ENCODE peak calls at places on chromosomes 7 and 10, in ten cellular contexts. G is lower leg skin; F is fibroblast of pulmonary artery; W is fibroblast of mammary gland; I is activated CD8-positive, alpha-beta T cell treated with anti-CD3 and anti-CD28 coated beads for 36 hours; T is AG04450; O is A549; M is BJ; V is astrocyte of the spinal cord; Q is IMR-90. H is an unnamed sample.

GRCh38 chr10:133611079-133611478 is 15.5 kb downstream of the FRG2B start:
- DNase-seq in T (no peak), O (no peak), Q (no peak), V (no peak), M (no peak), G (no peak), F (no peak), I (no peak), W (no peak), H (no peak)

GRCh38 chr7:6637544-6638229 is 569 bp downstream of the ZNF316 start:
- DNase-seq in Q (peak; percentile 8), I (peak; percentile 76), G (no peak), V (peak; percentile 7), F (peak; percentile 8), W (peak; percentile 21), O (peak; percentile 29), T (no peak), M (no peak), H (no peak)

GRCh38 chr10:51272580-51272979 is 198.3 kb downstream of the PRKG1 start:
- DNase-seq in W (peak; percentile 73), O (no peak), M (no peak), T (no peak), G (no peak), V (no peak), I (no peak), F (no peak), Q (no peak), H (no peak)

GRCh38 chr7:6367701-6368211 is 80.0 kb downstream of the DAGLB start:
- DNase-seq in O (peak; percentile 45), F (peak; percentile 83), I (no peak), G (no peak), M (no peak), T (no peak), W (peak; percentile 55), Q (peak; percentile 77), V (peak; percentile 31), H (no peak)

GRCh38 chr7:132437730-132438129 is 138.5 kb downstream of the PLXNA4 start:
- DNase-seq in F (no peak), I (peak; percentile 62), M (no peak), Q (no peak), T (no peak), V (no peak), W (no peak), O (no peak), G (no peak), H (no peak)

GRCh38 chr7:1993776-1994740 is 238.7 kb downstream of the MAD1L1 start:
- DNase-seq in Q (no peak), F (no peak), V (no peak), T (no peak), I (no peak), O (no peak), W (no peak), G (no peak), M (no peak), H (no peak)

GRCh38 chr10:7507887-7508726 is 97.3 kb upstream of the SFMBT2 start:
- DNase-seq in W (no peak), Q (no peak), I (peak; percentile 72), O (no peak), M (no peak), F (no peak), T (no peak), G (no peak), V (no peak), H (no peak)

GRCh38 chr7:90739731-90740130 is 143.6 kb downstream of the CDK14 start:
- DNase-seq in M (no peak), W (no peak), T (no peak), Q (no peak), I (no peak), O (no peak), G (no peak), V (no peak), F (no peak), H (no peak)

GRCh38 chr7:102943425-102944169 is 30.8 kb downstream of the LRRC17 start:
- DNase-seq in T (no peak), I (no peak), G (no peak), W (no peak), Q (no peak), O (no peak), V (no peak), M (no peak), F (no peak), H (no peak)

GRCh38 chr7:100974021-100974420 is 4.7 kb downstream of the MUC12 start:
- DNase-seq in F (no peak), M (no peak), W (no peak), V (no peak), T (no peak), Q (no peak), G (no peak), O (peak; percentile 75), I (no peak), H (no peak)

GRCh38 chr10:106957825-106958581 is 206.5 kb downstream of the SORCS1 start:
- DNase-seq in F (no peak), G (no peak), Q (no peak), I (no peak), O (no peak), V (no peak), T (no peak), W (no peak), M (no peak), H (no peak)

GRCh38 chr7:107068156-107068555 is 23.7 kb downstream of the PRKAR2B start:
- DNase-seq in O (no peak), I (no peak), V (peak; percentile 12), W (no peak), T (no peak), F (no peak), G (no peak), Q (no peak), M (no peak), H (no peak)

GRCh38 chr10:25026463-25026862 is 10.1 kb downstream of the THNSL1 start:
- DNase-seq in I (no peak), G (no peak), V (peak; percentile 25), W (peak; percentile 31), F (peak; percentile 51), T (no peak), Q (peak; percentile 10), O (peak; percentile 10), M (no peak), H (peak; percentile 28)

GRCh38 chr7:158043461-158044155 is 544.0 kb downstream of the PTPRN2 start:
- DNase-seq in O (no peak), Q (no peak), W (no peak), G (no peak), T (no peak), V (no peak), I (no peak), M (no peak), F (no peak), H (no peak)

GRCh38 chr10:8453587-8453986 is 399.1 kb downstream of the GATA3 start:
- DNase-seq in Q (no peak), O (peak; percentile 25), V (no peak), G (peak; percentile 58), W (no peak), M (no peak), F (peak; percentile 24), I (no peak), T (no peak), H (peak; percentile 21)

GRCh38 chr7:51187941-51188340 is 128.7 kb downstream of the COBL start:
- DNase-seq in Q (no peak), O (peak; percentile 36), V (no peak), M (no peak), I (no peak), F (no peak), G (no peak), W (no peak), T (no peak), H (no peak)
- TF ChIP-seq CTCF in Q (no peak), O (no peak), V (no peak), M (no peak), I (no peak), F (no peak), G (no peak), W (no peak), T (no peak), H (no peak)

GRCh38 chr7:142323706-142324105 is 65.8 kb upstream of the PRSS58 start:
- DNase-seq in G (no peak), W (peak; percentile 27), M (no peak), F (no peak), O (peak; percentile 28), V (no peak), T (no peak), I (peak; percentile 66), Q (no peak), H (no peak)
- TF ChIP-seq CTCF in G (no peak), W (peak; percentile 37), M (no peak), F (no peak), O (peak; percentile 17), V (peak; percentile 33), T (peak; percentile 12), I (peak; percentile 75), Q (peak; percentile 13), H (peak; percentile 64)

GRCh38 chr7:116449950-116450349 is 49.6 kb upstream of the CAV2 start:
- DNase-seq in F (peak; percentile 77), Q (no peak), V (no peak), I (no peak), M (no peak), O (no peak), W (peak; percentile 41), T (no peak), G (no peak), H (no peak)

GRCh38 chr7:116449441-116449840 is 50.1 kb upstream of the CAV2 start:
- DNase-seq in I (no peak), T (no peak), O (no peak), Q (no peak), W (no peak), F (no peak), G (no peak), M (no peak), V (no peak), H (no peak)

GRCh38 chr7:116454377-116454776 is 45.2 kb upstream of the CAV2 start:
- DNase-seq in O (no peak), Q (no peak), T (no peak), G (no peak), F (no peak), M (no peak), I (no peak), W (no peak), V (no peak), H (no peak)

GRCh38 chr7:116455009-116455408 is 44.5 kb upstream of the CAV2 start:
- DNase-seq in I (no peak), T (no peak), M (peak; percentile 49), O (no peak), G (no peak), W (peak; percentile 89), Q (peak; percentile 87), V (peak; percentile 68), F (peak; percentile 47), H (peak; percentile 59)

GRCh38 chr7:116451958-116452729 is 47.4 kb upstream of the CAV2 start:
- DNase-seq in G (no peak), O (no peak), I (no peak), W (no peak), F (no peak), M (no peak), V (no peak), T (no peak), Q (no peak), H (no peak)
- TF ChIP-seq CTCF in G (no peak), O (no peak), I (no peak), W (no peak), F (no peak), M (no peak), V (no peak), T (no peak), Q (no peak), H (peak; percentile 38)

DNA sequence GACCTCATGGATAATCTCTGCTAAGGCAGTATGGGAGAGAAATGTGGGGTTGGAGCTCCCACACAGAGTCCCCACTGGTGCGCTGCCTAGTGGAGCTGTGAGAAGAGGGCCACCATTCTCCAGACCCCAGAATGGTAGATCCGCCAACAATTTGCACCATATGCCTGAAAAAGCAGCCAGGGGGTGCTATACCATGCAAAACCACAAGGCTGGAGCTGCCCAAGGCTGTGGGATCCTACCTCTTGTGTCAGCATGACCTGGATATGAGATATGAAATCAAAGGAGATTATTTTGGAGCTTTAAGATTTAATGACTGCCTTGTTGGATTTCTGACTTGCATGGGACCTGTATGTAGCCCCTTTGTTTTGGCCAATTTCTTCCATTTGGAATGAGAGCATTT is 27.0 kb upstream of the SAMD9L start:
- DNase-seq in V (no peak), G (no peak), M (no peak), I (peak; percentile 3), T (no peak), Q (no peak), W (no peak), F (no peak), O (peak; percentile 3), H (no peak)
- TF ChIP-seq CTCF in V (no peak), G (no peak), M (no peak), I (no peak), T (no peak), Q (no peak), W (no peak), F (no peak), O (no peak), H (peak; percentile 28)

H was measured in foreskin keratinocyte.